ENCODE peak calls at places on chromosomes 16 and 17, in four cellular contexts. X is endothelial cell of umbilical vein, D is fibroblast of lung, F is HCT116. W is an unnamed sample. For H3K36me3 and H3K4me1, the result is how much of the 10 kb centered on the place peaks cover.

GRCh38 chr16:16191493-16192167 is 31.7 kb downstream of the ABCC6 start:
- DNase-seq in X (peak), D (no peak), F (no peak), W (no peak)

GRCh38 chr17:4249452-4250029 is 14.2 kb downstream of the ANKFY1 start:
- DNase-seq in X (peak), D (peak), F (no peak), W (peak)

GRCh38 chr17:62807812-62808575 is at the start of gene MARCHF10:
- DNase-seq in X (no peak), D (peak), F (no peak), W (no peak)

GRCh38 chr16:50497592-50497991 is 50.6 kb upstream of the NKD1 start:
- DNase-seq in X (no peak), D (peak), F (no peak), W (no peak)

GRCh38 chr17:83007504-83008475 is 71.6 kb upstream of the METRNL start:
- DNase-seq in X (no peak), D (peak), F (no peak), W (no peak)

GRCh38 chr16:85153656-85154091 is 41.4 kb upstream of the CIBAR2 start:
- DNase-seq in X (no peak), D (no peak), F (no peak), W (no peak)

GRCh38 chr16:70659953-70660671 is 13.8 kb downstream of the IL34 start:
- DNase-seq in X (no peak), D (no peak), F (no peak), W (no peak)

GRCh38 chr17:2064980-2065785 is 10.3 kb downstream of the HIC1 start:
- DNase-seq in X (peak), D (peak), F (no peak), W (peak)

GRCh38 chr16:50988441-50988840 is 162.6 kb downstream of the SALL1 start:
- DNase-seq in X (no peak), D (no peak), F (no peak), W (no peak)

GRCh38 chr17:69223809-69224208 is 4.8 kb downstream of the ABCA10 start:
- DNase-seq in X (peak), D (peak), F (no peak), W (no peak)

GRCh38 chr17:32921013-32921412 is 6.9 kb upstream of the TMEM98 start:
- DNase-seq in X (no peak), D (no peak), F (no peak), W (no peak)

GRCh38 chr16:57500578-57501111 is 14.4 kb upstream of the DOK4 start:
- DNase-seq in X (no peak), D (no peak), F (no peak), W (no peak)

GRCh38 chr17:1912146-1912545 is 82.3 kb downstream of the RPA1 start:
- DNase-seq in X (no peak), D (no peak), F (no peak), W (no peak)

GRCh38 chr16:11609474-11610120 is 22.9 kb upstream of the LITAF start:
- DNase-seq in X (no peak), D (peak), F (no peak), W (no peak)

GRCh38 chr17:77831497-77832179 is 126.9 kb upstream of the TNRC6C start:
- DNase-seq in X (peak), D (peak), F (no peak), W (peak)

GRCh38 chr17:40519089-40519775 is 17.8 kb upstream of the TNS4 start:
- DNase-seq in X (no peak), D (no peak), F (no peak), W (no peak)

DNA sequence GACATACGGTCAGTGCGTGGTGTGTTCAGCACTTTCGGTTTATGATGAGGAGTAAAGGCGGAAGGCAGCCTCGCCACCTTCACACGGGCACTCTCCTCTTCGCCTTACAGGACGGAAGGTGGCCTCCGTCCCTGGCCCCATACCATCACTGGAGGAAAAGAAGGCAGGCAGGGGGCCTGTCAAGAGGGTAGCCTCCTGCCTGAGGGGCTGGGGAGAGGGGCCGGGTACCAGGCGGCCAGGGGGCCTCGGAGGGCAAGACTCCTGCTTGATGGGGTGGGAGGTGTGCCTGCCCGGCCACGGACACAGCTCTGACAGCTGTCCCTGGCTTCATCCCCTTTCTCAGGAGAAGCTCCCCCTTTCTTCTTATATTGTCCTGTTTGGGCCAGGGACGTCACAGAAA is 15.6 kb upstream of the SLC38A8 start:
- DNase-seq in X (no peak), D (no peak), F (no peak), W (no peak)
- H3K36me3 ChIP-seq in X (under half), D (under half), F (under half), W (half or more)

DNA sequence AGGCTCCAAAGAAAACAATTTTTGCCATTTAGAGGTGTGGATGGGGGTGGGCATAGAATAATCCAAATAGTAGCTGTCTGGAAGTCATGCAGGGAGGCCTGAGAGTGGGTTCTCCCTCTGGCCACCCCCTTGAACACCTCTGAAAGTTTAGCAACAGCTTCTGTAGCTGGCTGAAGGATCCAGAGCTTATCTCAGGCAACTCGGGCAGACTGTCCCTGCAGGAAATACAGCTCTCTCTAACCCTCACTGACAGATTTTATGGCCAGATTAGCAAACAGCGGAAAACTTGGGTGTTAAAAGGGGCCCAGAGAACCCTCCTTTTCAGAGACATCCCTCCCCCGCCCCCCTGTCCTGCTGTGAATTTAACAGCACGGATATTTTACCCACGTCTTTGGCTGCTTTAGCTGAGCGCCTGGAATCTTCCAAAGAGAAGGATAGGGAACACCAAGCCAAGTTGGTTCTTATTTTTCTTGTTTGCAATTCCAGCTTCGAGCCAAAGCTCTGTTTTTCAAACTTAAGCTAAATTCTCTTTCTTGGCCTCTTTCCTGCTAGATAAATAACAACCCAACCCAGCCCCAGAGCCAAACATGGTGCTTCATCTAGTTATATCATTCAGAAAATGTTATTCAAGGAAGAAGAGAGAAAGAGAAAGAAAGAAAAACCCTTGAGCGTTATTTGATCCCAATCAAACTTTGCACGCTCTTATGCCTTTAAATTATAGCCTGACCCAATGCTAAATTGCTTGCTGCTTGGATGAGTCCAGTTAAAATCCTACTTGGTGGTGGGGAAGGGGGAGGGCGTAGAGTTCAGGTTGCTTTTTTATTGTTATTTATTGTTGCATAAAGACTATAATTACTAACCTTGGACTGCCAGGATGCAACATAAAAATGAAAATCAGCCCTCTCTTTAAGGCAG is 2.3 kb upstream of the HOXB2 start:
- DNase-seq in X (peak), D (peak), F (no peak), W (peak)
- TF ChIP-seq EZH2 in X (no peak), D (no peak), F (no peak), W (no peak)

GRCh38 chr17:34401165-34401564 is 38.1 kb upstream of the CCL1 start:
- DNase-seq in X (no peak), D (no peak), F (no peak), W (no peak)

GRCh38 chr17:34393401-34393800 is 30.4 kb upstream of the CCL1 start:
- DNase-seq in X (no peak), D (no peak), F (no peak), W (peak)

GRCh38 chr17:34400301-34400931 is 37.4 kb upstream of the CCL1 start:
- DNase-seq in X (no peak), D (no peak), F (no peak), W (no peak)

GRCh38 chr17:34398990-34399389 is 36.0 kb upstream of the CCL1 start:
- DNase-seq in X (no peak), D (no peak), F (no peak), W (no peak)

DNA sequence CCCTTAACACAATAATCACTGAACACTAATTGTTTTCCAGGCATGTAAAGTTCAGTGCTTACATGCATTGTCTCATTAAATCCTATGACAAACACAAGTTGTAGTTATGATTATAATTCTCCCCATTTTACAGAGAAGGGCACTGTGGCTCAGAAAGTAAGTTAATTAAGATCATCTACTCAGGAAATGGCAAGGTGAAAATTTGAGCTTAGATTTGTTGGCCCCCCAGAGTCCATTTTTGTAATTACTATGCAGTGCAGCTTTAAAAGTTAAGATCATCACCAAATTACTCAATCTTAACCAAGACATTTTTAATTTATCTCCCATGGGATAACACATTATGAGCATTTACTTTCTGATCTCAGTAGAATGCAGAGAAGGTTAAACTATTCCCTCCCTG is 34.2 kb upstream of the CCL1 start:
- DNase-seq in X (no peak), D (no peak), F (no peak), W (no peak)
- H3K4me1 ChIP-seq in X (under half), D (under half), F (under half), W (under half)

DNA sequence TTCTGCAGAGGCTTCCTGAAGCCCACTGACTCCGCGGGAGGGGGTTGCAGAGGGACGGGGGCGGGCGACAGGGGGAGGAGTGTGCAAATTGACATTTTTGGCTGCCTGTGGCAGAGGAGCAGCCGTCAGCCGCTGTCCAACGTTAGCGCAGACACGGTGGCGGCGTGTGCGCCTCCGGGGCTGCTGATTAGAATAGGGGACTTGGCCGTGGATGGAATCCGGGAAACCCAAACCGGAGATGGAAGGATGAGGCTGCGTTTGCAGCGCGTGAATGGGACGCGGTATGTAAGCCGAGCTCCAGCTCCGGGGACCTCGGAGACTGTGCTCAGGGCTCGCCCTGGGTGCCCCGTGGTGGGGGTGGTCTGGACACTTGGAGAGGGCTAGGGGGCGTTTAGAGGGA is 849.0 kb upstream of the RBFOX1 start:
- DNase-seq in X (no peak), D (no peak), F (no peak), W (no peak)
- H3K36me3 ChIP-seq in X (under half), D (under half), F (under half), W (under half)

DNA sequence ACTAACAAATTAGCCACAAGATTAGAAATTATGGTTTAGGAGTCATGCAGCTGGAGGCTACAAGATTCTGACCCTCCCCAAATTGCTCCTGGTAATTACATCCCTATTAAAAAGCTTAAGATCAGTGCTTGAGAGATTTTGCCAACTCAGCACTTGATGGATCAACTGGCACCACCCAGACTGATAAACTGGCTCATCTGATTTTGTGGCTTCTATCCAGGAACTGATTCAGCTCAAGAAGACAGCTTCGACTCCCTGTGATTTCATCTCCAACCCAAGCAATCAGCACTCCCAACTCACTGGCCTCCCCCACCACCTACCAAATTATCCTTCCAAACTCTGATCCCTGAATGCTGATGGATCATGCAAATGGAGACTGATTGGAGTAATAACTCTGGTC is 94.8 kb downstream of the TNFRSF13B start:
- DNase-seq in X (no peak), D (no peak), F (no peak), W (peak)
- TF ChIP-seq EZH2 in X (no peak), D (no peak), F (no peak), W (no peak)

DNA sequence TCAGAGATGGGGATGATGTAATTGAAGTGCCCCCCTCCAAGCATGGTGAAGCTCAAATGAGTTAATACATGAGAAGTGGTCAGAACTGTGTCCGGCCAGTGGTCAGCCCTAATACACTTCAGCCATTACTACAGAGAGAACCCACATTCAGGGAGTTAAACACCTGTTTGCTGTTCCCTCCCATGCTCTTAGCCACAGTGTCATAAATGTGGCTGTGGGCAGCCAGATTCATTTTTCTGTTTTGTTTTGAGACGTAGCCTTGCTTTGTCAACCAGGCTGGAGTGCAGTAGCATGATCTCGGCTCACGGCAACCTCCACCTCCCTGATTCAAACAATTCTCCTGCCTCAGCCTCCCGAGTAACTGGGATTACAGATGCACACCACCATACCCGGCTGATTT is 139.9 kb downstream of the DNAH9 start:
- DNase-seq in X (no peak), D (no peak), F (no peak), W (no peak)
- H3K4me1 ChIP-seq in X (under half), D (under half), F (under half), W (under half)

DNA sequence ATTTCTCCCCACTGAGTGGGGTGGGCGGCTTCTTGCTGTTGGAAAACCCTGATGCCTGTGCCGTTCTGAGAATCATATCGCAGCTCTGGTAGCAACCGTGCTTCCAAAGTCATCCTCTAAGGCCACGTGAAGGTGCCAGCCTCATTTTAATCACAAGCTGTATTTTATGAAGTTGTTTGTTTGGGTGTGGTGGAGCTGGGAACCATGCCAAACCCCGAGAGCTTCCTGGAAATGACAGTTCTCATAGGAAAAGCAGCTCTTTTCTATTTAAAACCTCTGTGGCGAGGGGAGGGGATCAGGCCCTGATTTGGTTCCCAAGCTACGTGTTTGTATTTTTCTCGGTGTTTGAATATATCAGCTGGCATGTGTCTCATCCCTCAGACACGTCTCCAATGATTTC is 21.7 kb downstream of the KNOP1 start:
- DNase-seq in X (peak), D (peak), F (no peak), W (peak)
- H3K36me3 ChIP-seq in X (under half), D (under half), F (under half), W (under half)

GRCh38 chr17:48541574-48542113 is 3.3 kb downstream of the HOXB2 start:
- DNase-seq in X (no peak), D (no peak), F (no peak), W (peak)
- TF ChIP-seq EZH2 in X (no peak), D (no peak), F (no peak), W (no peak)

GRCh38 chr17:8152981-8153549 is 861 bp upstream of the PER1 start:
- DNase-seq in X (no peak), D (no peak), F (no peak), W (no peak)

GRCh38 chr17:8150194-8151119 is 1.7 kb downstream of the PER1 start:
- DNase-seq in X (no peak), D (no peak), F (no peak), W (no peak)

GRCh38 chr17:8151120-8151640 is 1.0 kb downstream of the PER1 start:
- DNase-seq in X (peak), D (peak), F (no peak), W (peak)

GRCh38 chr17:8152112-8152775 is at the start of gene PER1:
- DNase-seq in X (peak), D (peak), F (peak), W (peak)

GRCh38 chr17:8151641-8152111 is 528 bp downstream of the PER1 start:
- DNase-seq in X (peak), D (peak), F (no peak), W (peak)
- H3K4me1 ChIP-seq in X (under half), D (under half), F (under half), W (under half)

DNA sequence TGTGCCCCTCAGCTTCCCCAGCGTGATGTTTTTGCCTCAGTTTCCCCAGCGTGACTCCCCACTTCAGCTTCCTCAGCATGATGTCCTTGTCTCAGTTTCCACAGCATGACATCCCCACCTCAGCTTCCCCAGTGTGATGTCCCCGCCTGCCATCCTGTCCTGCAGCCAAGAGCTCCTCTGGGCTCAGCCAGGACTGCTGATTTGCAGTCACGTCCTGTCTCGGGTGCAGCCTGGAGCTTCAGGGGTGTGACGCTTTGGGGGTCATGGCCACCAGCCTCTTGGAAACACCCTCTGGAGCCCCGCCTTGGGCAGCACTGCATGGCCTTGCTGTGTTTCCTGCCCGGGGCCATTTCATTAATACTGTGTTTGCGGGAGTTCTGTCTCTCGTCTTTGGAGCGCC is 16.5 kb upstream of the NUDT16L1 start:
- DNase-seq in X (no peak), D (no peak), F (no peak), W (no peak)
- H3K36me3 ChIP-seq in X (under half), D (under half), F (under half), W (under half)

W was measured in A673.